ENCODE peak calls at places on chromosomes 2 and 18, in nine cellular contexts. C is HCT116, G is Peyer's patch, U is ovary, F is H1, P is A549, A is tibial artery, W is uterus, S is fibroblast of lung. N is an unnamed sample.

GRCh38 chr2:226798422-226799210 is 1.0 kb downstream of the IRS1 start:
- DNase-seq in C (no peak), U (peak; percentile 67), G (peak; percentile 74), F (no peak), W (peak; percentile 66), A (peak; percentile 40), P (no peak), S (peak; percentile 69), N (peak; percentile 46)

GRCh38 chr2:47028846-47029560 is 113.4 kb upstream of the MCFD2 start:
- DNase-seq in U (no peak), A (no peak), G (no peak), C (no peak), S (no peak), W (no peak), F (no peak), P (no peak), N (peak; percentile 62)

GRCh38 chr2:239756392-239757153 is 268.6 kb downstream of the NDUFA10 start:
- DNase-seq in G (no peak), P (no peak), A (peak; percentile 28), C (no peak), S (no peak), U (no peak), F (no peak), W (no peak), N (no peak)

GRCh38 chr2:2942225-2942624 is 435.4 kb downstream of the EIPR1 start:
- DNase-seq in W (no peak), F (no peak), S (no peak), G (no peak), P (no peak), U (no peak), A (no peak), C (no peak), N (no peak)

GRCh38 chr2:237689569-237690131 is 62.3 kb downstream of the LRRFIP1 start:
- DNase-seq in U (peak; percentile 47), S (no peak), G (no peak), W (no peak), C (no peak), F (no peak), A (peak; percentile 78), P (no peak), N (no peak)

GRCh38 chr2:228039752-228040534 is 141.5 kb downstream of the SPHKAP start:
- DNase-seq in G (no peak), A (no peak), W (no peak), S (no peak), P (peak; percentile 30), U (no peak), C (peak; percentile 34), F (no peak), N (no peak)

GRCh38 chr18:34809697-34810096 is 99.6 kb downstream of the DTNA start:
- DNase-seq in W (peak; percentile 62), P (no peak), G (peak; percentile 48), A (peak; percentile 67), U (peak; percentile 89), F (no peak), S (peak; percentile 25), C (peak; percentile 50), N (no peak)

GRCh38 chr18:53906681-53907080 is 317.8 kb downstream of the MBD2 start:
- DNase-seq in C (no peak), F (no peak), G (no peak), P (no peak), A (no peak), S (peak; percentile 73), W (no peak), U (no peak), N (no peak)

GRCh38 chr2:190718652-190719526 is 70.0 kb downstream of the NAB1 start:
- DNase-seq in W (no peak), C (peak; percentile 66), U (peak; percentile 18), G (no peak), F (peak; percentile 29), P (peak; percentile 55), S (peak; percentile 80), A (no peak), N (peak; percentile 55)

GRCh38 chr2:62705859-62706720 is 577 bp downstream of the EHBP1 start:
- DNase-seq in S (peak; percentile 35), W (peak; percentile 67), G (peak; percentile 80), F (no peak), C (no peak), A (peak; percentile 65), P (peak; percentile 73), U (peak; percentile 75), N (no peak)

GRCh38 chr2:69830045-69830905 is 815 bp downstream of the GMCL1 start:
- DNase-seq in P (peak; percentile 17), U (peak; percentile 33), F (no peak), A (peak; percentile 38), C (no peak), W (peak; percentile 26), G (peak; percentile 76), S (peak; percentile 29), N (peak; percentile 24)

GRCh38 chr2:136098441-136098840 is 19.5 kb downstream of the CXCR4 start:
- DNase-seq in W (no peak), C (no peak), S (no peak), U (no peak), P (no peak), G (no peak), F (no peak), A (no peak), N (no peak)

GRCh38 chr2:233462202-233462785 is 104.3 kb downstream of the USP40 start:
- DNase-seq in C (no peak), P (no peak), G (peak; percentile 38), A (no peak), F (no peak), W (no peak), S (no peak), U (no peak), N (no peak)

GRCh38 chr2:233462826-233463470 is 103.6 kb downstream of the USP40 start:
- DNase-seq in U (no peak), A (no peak), F (no peak), P (no peak), G (peak; percentile 40), C (no peak), W (no peak), S (no peak), N (no peak)

GRCh38 chr2:233464531-233465240 is 101.9 kb downstream of the USP40 start:
- DNase-seq in G (peak; percentile 24), C (no peak), A (no peak), S (no peak), F (no peak), U (no peak), P (no peak), W (no peak), N (no peak)

GRCh38 chr2:233463586-233463985 is 103.0 kb downstream of the USP40 start:
- DNase-seq in C (no peak), P (no peak), W (no peak), S (no peak), U (no peak), G (peak; percentile 25), F (no peak), A (no peak), N (no peak)

DNA sequence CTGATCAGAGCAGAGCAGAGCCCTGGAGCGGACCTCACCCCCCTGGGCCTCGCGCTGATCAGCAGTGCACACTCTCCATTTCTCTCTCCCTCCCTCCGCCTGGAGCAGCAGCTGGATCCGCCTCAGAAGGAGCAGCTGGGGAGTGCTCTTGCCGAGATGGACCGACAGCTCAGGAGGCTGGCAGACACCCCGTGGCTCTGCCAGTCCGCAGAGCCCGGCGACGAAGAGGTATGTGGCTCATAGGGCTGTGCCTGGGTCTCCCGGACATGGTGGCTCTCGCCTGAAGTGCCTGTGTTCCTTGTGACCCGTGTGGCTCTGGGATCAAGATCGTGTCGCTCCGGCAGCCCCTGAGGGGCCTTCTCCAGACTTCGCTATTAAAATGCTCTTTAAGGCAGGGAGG is 102.5 kb downstream of the USP40 start:
- DNase-seq in F (no peak), S (no peak), P (no peak), W (no peak), A (no peak), U (no peak), C (no peak), G (peak; percentile 37), N (peak; percentile 34)
- H3K27ac ChIP-seq in F (no peak overlapping the region), S (no peak overlapping the region), P (peak overlapping the region; percentile 48), W (no peak overlapping the region), A (no peak overlapping the region), U (no peak overlapping the region), C (no peak overlapping the region), G (no peak overlapping the region), N (no peak overlapping the region)

DNA sequence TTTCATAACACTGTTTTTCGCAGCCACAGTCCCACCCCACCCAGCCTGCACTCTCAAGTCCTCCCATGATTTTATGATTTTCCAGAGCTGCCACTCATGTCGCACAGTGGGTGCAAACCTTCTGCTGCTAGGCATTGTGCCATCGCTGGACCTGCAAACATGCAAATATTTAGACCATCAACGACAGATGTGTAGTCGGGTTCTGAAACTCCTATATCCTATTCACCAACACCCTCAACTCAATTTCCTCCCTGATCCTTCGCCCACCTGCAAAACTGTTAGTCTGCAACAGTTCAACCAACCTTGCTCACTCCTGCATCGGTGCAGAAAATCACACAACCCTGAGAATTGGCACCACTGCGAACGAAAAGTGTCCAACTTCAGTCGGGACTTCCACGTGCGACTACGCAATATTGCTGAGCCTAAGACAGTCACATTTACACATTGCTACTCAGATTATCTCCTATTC is 884 bp upstream of the ALS2 start:
- DNase-seq in A (no peak), S (no peak), W (no peak), P (peak; percentile 27), G (no peak), F (no peak), C (no peak), U (no peak), N (peak; percentile 32)
- H3K9me3 ChIP-seq in A (no peaks in the 10 kb centered on the region), S (no peaks in the 10 kb centered on the region), W (no peaks in the 10 kb centered on the region), P (no peaks in the 10 kb centered on the region), G (no peaks in the 10 kb centered on the region), F (no peaks in the 10 kb centered on the region), C (no peaks in the 10 kb centered on the region), U (no peaks in the 10 kb centered on the region), N (no peaks in the 10 kb centered on the region)

GRCh38 chr2:144510206-144510991 is 9.5 kb downstream of the ZEB2 start:
- DNase-seq in W (no peak), U (no peak), S (peak; percentile 93), C (no peak), P (no peak), G (no peak), F (no peak), A (no peak), N (no peak)
- H3K4me1 ChIP-seq in W (no peaks in the 10 kb centered on the region), U (peaks cover 21% of the 10 kb centered on the region), S (peaks cover 24% of the 10 kb centered on the region), C (no peaks in the 10 kb centered on the region), P (peaks cover 21% of the 10 kb centered on the region), G (no peaks in the 10 kb centered on the region), F (peaks cover 20% of the 10 kb centered on the region), A (no peaks in the 10 kb centered on the region), N (no peaks in the 10 kb centered on the region)

DNA sequence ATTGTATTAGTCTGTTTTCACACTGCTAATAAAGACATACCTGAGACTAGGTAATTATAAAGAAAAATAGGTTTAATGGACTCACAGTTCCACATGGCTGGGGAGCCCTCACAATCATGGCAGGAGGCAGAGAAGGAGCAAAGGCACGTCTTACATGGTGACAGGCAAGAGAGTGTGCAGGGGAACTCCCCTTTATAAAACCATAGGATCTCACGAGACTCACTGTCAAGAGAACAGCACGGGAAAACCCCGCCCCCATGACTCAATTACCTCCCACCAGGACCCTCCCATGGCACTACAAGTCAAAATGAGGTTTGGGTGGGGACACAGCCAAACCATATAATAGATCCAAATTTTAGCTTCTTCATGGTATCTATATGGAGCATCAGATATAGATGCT is 69.6 kb upstream of the TMEM87B start:
- DNase-seq in A (no peak), P (no peak), U (no peak), C (no peak), S (no peak), G (no peak), F (no peak), W (no peak), N (no peak)
- H3K27ac ChIP-seq in A (no peak overlapping the region), P (no peak overlapping the region), U (no peak overlapping the region), C (no peak overlapping the region), S (no peak overlapping the region), G (no peak overlapping the region), F (no peak overlapping the region), W (no peak overlapping the region), N (no peak overlapping the region)

N was measured in breast epithelium.